ENCODE peak calls at places on chromosomes 1 and 21, in nine cellular contexts. H is HFF-Myc, S is omental fat pad, M is tibial artery, W is WTC11, L is progenitor cell of endocrine pancreas, N is fibroblast of the aortic adventitia, V is IMR-90, F is A549. J is an unnamed sample.
A peak's percentile ranks its signal among the peaks of the same experiment; 100 is the strongest.

GRCh38 chr21:35565204-35565611 is 495.1 kb downstream of the SETD4 start:
- DNase-seq in W (no peak), S (no peak), H (peak; percentile 52), M (peak; percentile 46), V (peak; percentile 95), L (no peak), F (no peak), N (peak; percentile 89), J (no peak)

GRCh38 chr1:151399890-151400235 is 490 bp downstream of the PSMB4 start:
- DNase-seq in M (no peak), S (no peak), F (no peak), L (no peak), H (no peak), V (peak; percentile 19), N (peak; percentile 29), W (peak; percentile 24), J (no peak)

GRCh38 chr1:21564521-21565095 is 55.4 kb downstream of the ALPL start:
- DNase-seq in L (no peak), M (no peak), F (no peak), S (no peak), W (no peak), N (no peak), H (no peak), V (peak; percentile 41), J (no peak)

GRCh38 chr1:6100801-6101783 is 55.4 kb downstream of the KCNAB2 start:
- DNase-seq in N (no peak), V (no peak), S (no peak), L (no peak), W (no peak), H (no peak), M (no peak), F (no peak), J (no peak)

GRCh38 chr1:232012773-232013386 is 386.3 kb downstream of the DISC1 start:
- DNase-seq in N (peak; percentile 81), W (no peak), L (no peak), S (no peak), V (peak; percentile 96), M (peak; percentile 57), F (no peak), H (no peak), J (no peak)

GRCh38 chr1:204080163-204080903 is 7.4 kb downstream of the SOX13 start:
- DNase-seq in N (peak; percentile 85), L (peak; percentile 83), W (peak; percentile 98), F (peak; percentile 95), S (peak; percentile 67), H (peak; percentile 53), V (peak; percentile 72), M (peak; percentile 90), J (no peak)

GRCh38 chr1:200336111-200336845 is 73.6 kb downstream of the ZNF281 start:
- DNase-seq in V (peak; percentile 70), W (no peak), L (no peak), H (no peak), N (peak; percentile 69), F (peak; percentile 51), S (no peak), M (no peak), J (no peak)

GRCh38 chr1:1149416-1149815 is 24.3 kb upstream of the TTLL10 start:
- DNase-seq in M (no peak), F (no peak), L (no peak), V (no peak), S (no peak), W (no peak), N (no peak), H (no peak), J (no peak)

GRCh38 chr21:29298348-29299045 is at the start of gene BACH1:
- DNase-seq in L (peak; percentile 79), H (no peak), M (peak; percentile 86), F (peak; percentile 49), V (peak; percentile 91), N (peak; percentile 87), W (peak; percentile 91), S (peak; percentile 57), J (peak; percentile 81)

GRCh38 chr21:43728467-43729390 is 9.8 kb downstream of the PDXK start:
- DNase-seq in M (peak; percentile 97), F (peak; percentile 68), H (peak; percentile 85), N (peak; percentile 98), S (peak; percentile 88), L (peak; percentile 49), W (peak; percentile 80), V (peak; percentile 98), J (peak; percentile 90)
- TF ChIP-seq CTCF in M (peak; percentile 40), F (no peak), H (peak; percentile 21), N (no peak), S (no peak), L (peak; percentile 63), W (no peak), V (peak; percentile 22), J (peak; percentile 10)

GRCh38 chr1:23344987-23345472 is 946 bp upstream of the HNRNPR start:
- DNase-seq in V (no peak), N (no peak), M (no peak), W (no peak), H (no peak), L (no peak), S (no peak), F (no peak), J (no peak)

GRCh38 chr1:23343246-23344110 is 606 bp downstream of the HNRNPR start:
- DNase-seq in H (no peak), L (no peak), V (peak; percentile 82), N (peak; percentile 58), M (no peak), F (no peak), S (no peak), W (peak; percentile 60), J (no peak)

GRCh38 chr1:23341829-23342697 is 2.0 kb downstream of the HNRNPR start:
- DNase-seq in V (no peak), L (no peak), H (no peak), N (peak; percentile 28), F (no peak), S (no peak), W (no peak), M (no peak), J (no peak)

GRCh38 chr1:23345920-23346319 is 1.8 kb upstream of the HNRNPR start:
- DNase-seq in V (no peak), N (no peak), H (no peak), W (no peak), F (no peak), M (no peak), S (no peak), L (no peak), J (no peak)

GRCh38 chr1:23344111-23344986 is at the start of gene HNRNPR:
- DNase-seq in V (peak; percentile 100), M (peak; percentile 99), L (peak; percentile 99), S (peak; percentile 98), N (peak; percentile 100), W (peak; percentile 100), F (peak; percentile 90), H (peak; percentile 100), J (peak; percentile 100)
- TF ChIP-seq CTCF in V (no peak), M (no peak), L (no peak), S (no peak), N (no peak), W (no peak), F (no peak), H (no peak), J (no peak)

GRCh38 chr1:219806020-219806419 is 122.3 kb downstream of the SLC30A10 start:
- DNase-seq in N (no peak), L (no peak), F (no peak), M (no peak), V (no peak), H (no peak), W (no peak), S (no peak), J (no peak)

GRCh38 chr1:219808790-219809189 is 119.6 kb downstream of the SLC30A10 start:
- DNase-seq in W (no peak), F (no peak), N (no peak), L (no peak), M (no peak), H (no peak), V (no peak), S (no peak), J (no peak)

GRCh38 chr1:219806642-219807041 is 121.7 kb downstream of the SLC30A10 start:
- DNase-seq in F (no peak), N (peak; percentile 39), M (no peak), W (no peak), L (no peak), H (no peak), V (no peak), S (no peak), J (no peak)

GRCh38 chr1:219801433-219801832 is 126.9 kb downstream of the SLC30A10 start:
- DNase-seq in L (no peak), M (no peak), H (no peak), V (no peak), F (no peak), N (peak; percentile 34), S (no peak), W (no peak), J (no peak)

DNA sequence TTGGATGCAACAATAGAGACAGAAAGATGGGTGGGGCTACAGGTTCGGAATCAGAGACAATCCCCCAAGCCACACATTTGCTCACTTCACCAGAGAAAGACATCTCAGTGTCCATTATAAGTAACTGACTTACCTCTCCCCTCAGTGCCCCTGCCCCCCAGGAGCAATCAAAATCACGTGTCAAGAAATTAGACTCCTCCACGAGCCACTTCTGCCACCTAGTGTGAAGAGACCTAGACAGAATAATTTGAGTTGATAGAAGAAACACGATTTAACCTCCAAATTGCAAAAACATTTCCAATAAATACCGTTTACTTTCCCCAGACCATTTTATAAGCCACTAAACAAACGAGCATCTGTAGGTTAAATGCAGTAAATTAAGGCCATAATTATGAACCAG is 123.2 kb downstream of the SLC30A10 start:
- DNase-seq in S (no peak), N (peak; percentile 30), M (no peak), H (no peak), F (no peak), L (no peak), V (no peak), W (no peak), J (no peak)
- TF ChIP-seq CTCF in S (no peak), N (peak; percentile 26), M (no peak), H (peak; percentile 18), F (peak; percentile 38), L (no peak), V (no peak), W (no peak), J (peak; percentile 22)

GRCh38 chr1:84360303-84360702 is 38.0 kb upstream of the DNASE2B start:
- DNase-seq in L (no peak), N (no peak), H (no peak), W (no peak), S (no peak), F (no peak), M (no peak), V (no peak), J (no peak)

GRCh38 chr1:84355556-84355955 is 42.7 kb upstream of the DNASE2B start:
- DNase-seq in H (no peak), W (no peak), M (no peak), N (no peak), F (no peak), L (no peak), S (no peak), V (no peak), J (no peak)

GRCh38 chr1:84356881-84357280 is 41.4 kb upstream of the DNASE2B start:
- DNase-seq in F (no peak), S (no peak), W (no peak), M (no peak), N (no peak), H (no peak), L (no peak), V (no peak), J (no peak)

GRCh38 chr1:84361796-84362195 is 36.5 kb upstream of the DNASE2B start:
- DNase-seq in M (no peak), V (no peak), W (no peak), F (no peak), L (no peak), N (no peak), S (no peak), H (no peak), J (no peak)

GRCh38 chr1:84358695-84359094 is 39.6 kb upstream of the DNASE2B start:
- DNase-seq in M (no peak), H (no peak), N (no peak), S (no peak), L (no peak), F (no peak), V (no peak), W (no peak), J (no peak)
- TF ChIP-seq CTCF in M (no peak), H (no peak), N (no peak), S (no peak), L (no peak), F (no peak), V (no peak), W (no peak), J (no peak)

J was measured in AG09319.